ENCODE peak calls at places on chromosomes 16 and 17, in four cellular contexts. C is suprapubic skin, A is lower leg skin, I is colonic mucosa. F is an unnamed sample.

GRCh38 chr17:77193653-77194052 is 52.9 kb downstream of the SEC14L1 start:
- DNase-seq in I (no peak), C (no peak), A (no peak), F (no peak)

GRCh38 chr16:88007321-88007731 is 56.1 kb downstream of the BANP start:
- DNase-seq in C (no peak), A (peak; percentile 34), I (no peak), F (no peak)

GRCh38 chr16:76232704-76233103 is 44.5 kb upstream of the CNTNAP4 start:
- DNase-seq in C (no peak), I (no peak), A (no peak), F (no peak)

GRCh38 chr17:19409509-19409908 is 1.5 kb upstream of the RNF112 start:
- DNase-seq in I (no peak), A (no peak), C (no peak), F (no peak)

GRCh38 chr17:65053354-65053881 is 3.1 kb downstream of the GNA13 start:
- DNase-seq in A (no peak), I (no peak), C (no peak), F (no peak)

GRCh38 chr17:68379692-68380677 is 77.3 kb downstream of the WIPI1 start:
- DNase-seq in A (no peak), I (no peak), C (no peak), F (no peak)

GRCh38 chr16:50530277-50531236 is 17.6 kb upstream of the NKD1 start:
- DNase-seq in C (no peak), A (peak; percentile 76), I (no peak), F (peak; percentile 21)

GRCh38 chr17:36085710-36086268 is 4.2 kb downstream of the CCL3 start:
- DNase-seq in C (no peak), A (no peak), I (no peak), F (no peak)

GRCh38 chr17:56629450-56630187 is 36.1 kb downstream of the NOG start:
- DNase-seq in I (no peak), C (no peak), A (no peak), F (peak; percentile 3)
- TF ChIP-seq CTCF in I (no peak), C (no peak), A (no peak), F (peak; percentile 13)

GRCh38 chr16:51708861-51709260 is 557.8 kb upstream of the SALL1 start:
- DNase-seq in A (no peak), C (no peak), I (no peak), F (no peak)
- TF ChIP-seq CTCF in A (no peak), C (no peak), I (no peak), F (no peak)

DNA sequence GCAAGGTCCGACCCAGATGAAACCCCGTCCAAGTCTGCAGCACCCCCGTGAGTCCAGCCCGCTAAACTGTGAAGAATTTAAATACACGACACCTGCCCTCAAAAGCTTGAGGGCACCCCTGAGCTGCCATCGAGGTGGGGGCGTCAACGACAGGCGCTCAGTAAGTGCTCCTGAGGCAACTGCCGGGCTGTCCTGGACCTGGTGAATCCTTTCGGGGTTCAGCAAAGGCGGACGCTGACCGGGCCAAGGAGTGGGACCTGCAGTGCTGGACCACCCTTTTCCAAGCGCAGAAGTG is 512 bp upstream of the ENDOV start:
- DNase-seq in A (no peak), I (no peak), C (no peak), F (peak; percentile 19)
- TF ChIP-seq CTCF in A (no peak), I (no peak), C (no peak), F (no peak)

GRCh38 chr16:78780808-78781207 is 681.4 kb downstream of the WWOX start:
- DNase-seq in C (no peak), I (no peak), A (no peak), F (no peak)

GRCh38 chr16:78773316-78773715 is 673.9 kb downstream of the WWOX start:
- DNase-seq in I (no peak), A (no peak), C (no peak), F (no peak)

GRCh38 chr16:78770353-78771091 is 671.1 kb downstream of the WWOX start:
- DNase-seq in A (peak; percentile 94), I (peak; percentile 83), C (peak; percentile 76), F (no peak)

GRCh38 chr16:78778724-78779004 is 679.2 kb downstream of the WWOX start:
- DNase-seq in A (no peak), I (no peak), C (no peak), F (no peak)

GRCh38 chr16:78775161-78775561 is 675.7 kb downstream of the WWOX start:
- DNase-seq in C (no peak), A (no peak), I (no peak), F (no peak)
- TF ChIP-seq CTCF in C (no peak), A (no peak), I (no peak), F (no peak)

DNA sequence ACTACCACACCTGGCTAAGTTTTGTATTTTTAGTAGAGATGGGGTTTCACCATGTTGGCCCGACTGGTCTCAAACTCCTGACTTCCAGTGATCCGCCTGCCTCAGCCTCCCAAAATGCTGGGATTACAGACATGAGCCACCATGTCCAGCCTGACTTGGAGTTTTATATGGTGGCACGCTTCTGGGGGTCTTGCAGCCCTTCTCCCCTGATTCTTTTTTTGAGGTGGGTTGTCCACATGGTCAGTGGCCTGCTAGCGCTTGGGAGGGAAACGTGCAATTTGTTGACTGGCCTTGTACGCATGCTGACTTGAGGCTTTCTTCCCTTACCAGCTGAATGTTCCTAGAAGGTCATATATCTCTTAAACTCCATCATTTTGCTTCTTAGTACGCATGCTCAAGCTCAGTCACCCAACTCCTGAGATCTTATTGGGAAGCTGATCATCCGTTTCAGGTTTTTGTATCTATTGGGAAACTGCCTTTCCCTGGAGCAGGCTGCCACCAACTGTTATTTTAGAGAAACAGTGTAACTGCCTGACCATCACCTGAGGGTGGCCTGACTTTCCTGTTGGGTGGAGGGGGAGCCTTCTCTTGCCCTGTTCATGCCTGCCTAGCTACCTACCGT is 13.7 kb upstream of the LDHD start:
- DNase-seq in A (no peak), C (no peak), I (no peak), F (no peak)
- TF ChIP-seq CTCF in A (no peak), C (no peak), I (no peak), F (no peak)

GRCh38 chr17:31389673-31390381 is 1.6 kb upstream of the RAB11FIP4 start:
- DNase-seq in I (no peak), A (peak; percentile 62), C (no peak), F (no peak)
- TF ChIP-seq CTCF in I (no peak), A (no peak), C (no peak), F (peak; percentile 12)

DNA sequence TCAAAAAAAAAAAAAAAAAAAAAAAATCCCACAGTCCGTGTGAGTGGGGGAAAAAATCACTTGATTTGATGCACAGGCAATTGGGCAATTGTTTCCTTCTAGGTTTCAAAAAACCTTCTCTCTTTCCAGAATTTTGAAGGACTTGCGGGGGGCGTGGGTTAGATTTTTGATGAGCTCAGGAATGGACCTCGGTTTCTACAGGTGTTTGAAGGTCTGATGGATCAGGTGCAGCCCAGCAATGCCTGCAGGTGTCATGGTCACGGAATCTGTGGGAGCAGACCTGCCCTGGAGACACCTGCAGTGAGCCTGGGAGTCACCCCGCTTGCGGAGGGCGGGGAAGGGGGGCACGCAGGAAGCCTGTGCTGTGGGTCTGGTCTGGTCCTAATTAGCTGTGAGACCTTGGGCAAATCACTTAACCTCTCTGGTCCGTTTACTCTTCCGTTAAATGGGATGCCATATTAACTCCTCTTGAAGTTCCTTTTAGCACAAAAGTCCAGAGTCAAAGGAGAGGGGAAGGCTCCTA is 174.2 kb downstream of the IRF8 start:
- DNase-seq in I (no peak), C (no peak), A (no peak), F (no peak)
- TF ChIP-seq CTCF in I (peak; percentile 22), C (no peak), A (no peak), F (no peak)

GRCh38 chr17:83078378-83079339 is 750 bp upstream of the METRNL start:
- DNase-seq in C (no peak), I (peak; percentile 49), A (no peak), F (no peak)

GRCh38 chr17:83075270-83075880 is 4.0 kb upstream of the METRNL start:
- DNase-seq in I (no peak), A (no peak), C (no peak), F (no peak)

GRCh38 chr17:83077411-83077810 is 2.0 kb upstream of the METRNL start:
- DNase-seq in I (no peak), A (no peak), C (no peak), F (no peak)

GRCh38 chr17:83074696-83075223 is 4.6 kb upstream of the METRNL start:
- DNase-seq in I (no peak), C (no peak), A (no peak), F (no peak)

GRCh38 chr17:83076930-83077329 is 2.5 kb upstream of the METRNL start:
- DNase-seq in I (no peak), C (no peak), A (no peak), F (no peak)
- TF ChIP-seq CTCF in I (no peak), C (no peak), A (no peak), F (no peak)

F was measured in Calu3.